ENCODE peak calls at places on chromosomes 3 and 15, in seven cellular contexts. E is Calu3, T is KBM-7, J is H9, V is RWPE1, C is upper lobe of right lung, M is endothelial cell. R is an unnamed sample.

GRCh38 chr3:68151359-68151758 is 496.9 kb upstream of the SUCLG2 start:
- DNase-seq in E (no peak), T (no peak), J (no peak), V (no peak), C (no peak), M (no peak), R (no peak)

GRCh38 chr15:91930092-91930491 is 76.6 kb downstream of the SLCO3A1 start:
- DNase-seq in E (no peak), T (no peak), J (no peak), V (no peak), C (no peak), M (no peak), R (no peak)

GRCh38 chr3:140233702-140234101 is 298.7 kb downstream of the CLSTN2 start:
- DNase-seq in E (no peak), T (no peak), J (no peak), V (no peak), C (no peak), M (no peak), R (no peak)

GRCh38 chr3:136676009-136676408 is 76.2 kb downstream of the STAG1 start:
- DNase-seq in E (no peak), T (no peak), J (no peak), V (no peak), C (no peak), M (no peak), R (no peak)

GRCh38 chr3:102536479-102536878 is 101.7 kb downstream of the ZPLD1 start:
- DNase-seq in E (no peak), T (peak; percentile 51), J (no peak), V (peak; percentile 41), C (no peak), M (no peak), R (no peak)

GRCh38 chr3:11634081-11634635 is 9.6 kb downstream of the VGLL4 start:
- DNase-seq in E (no peak), T (no peak), J (no peak), V (no peak), C (no peak), M (no peak), R (no peak)

GRCh38 chr3:187150599-187150998 is 11.3 kb upstream of the RPL39L start:
- DNase-seq in E (peak; percentile 48), T (peak; percentile 58), J (peak; percentile 59), V (no peak), C (no peak), M (peak; percentile 18), R (no peak)

GRCh38 chr3:169594402-169594801 is 69.1 kb downstream of the MECOM start:
- DNase-seq in E (no peak), T (no peak), J (no peak), V (no peak), C (no peak), M (no peak), R (no peak)

GRCh38 chr3:120645083-120645800 is 36.8 kb downstream of the HGD start:
- DNase-seq in E (no peak), T (peak; percentile 66), J (no peak), V (no peak), C (no peak), M (no peak), R (no peak)

GRCh38 chr3:184176377-184177330 is 2.0 kb downstream of the AP2M1 start:
- DNase-seq in E (peak; percentile 75), T (peak; percentile 88), J (peak; percentile 94), V (peak; percentile 92), C (peak; percentile 74), M (peak; percentile 71), R (peak; percentile 87)

GRCh38 chr3:141436180-141436579 is 50.6 kb upstream of the RASA2 start:
- DNase-seq in E (peak; percentile 24), T (no peak), J (no peak), V (no peak), C (no peak), M (no peak), R (peak; percentile 13)

GRCh38 chr3:174863488-174863887 is 4.4 kb downstream of the NAALADL2 start:
- DNase-seq in E (peak; percentile 77), T (no peak), J (no peak), V (peak; percentile 30), C (no peak), M (no peak), R (no peak)

GRCh38 chr15:101047301-101047781 is 128.2 kb downstream of the LRRK1 start:
- DNase-seq in E (no peak), T (no peak), J (peak; percentile 83), V (no peak), C (peak; percentile 48), M (peak; percentile 3), R (peak; percentile 62)

GRCh38 chr15:58182460-58183163 is 44.4 kb downstream of the AQP9 start:
- DNase-seq in E (peak; percentile 71), T (peak; percentile 49), J (peak; percentile 78), V (peak; percentile 70), C (no peak), M (peak; percentile 62), R (peak; percentile 78)

GRCh38 chr3:73658227-73658626 is 33.5 kb upstream of the PDZRN3 start:
- DNase-seq in E (no peak), T (no peak), J (no peak), V (no peak), C (no peak), M (no peak), R (no peak)

GRCh38 chr3:189921770-189922169 is 198.9 kb downstream of the P3H2 start:
- DNase-seq in E (no peak), T (no peak), J (no peak), V (no peak), C (no peak), M (no peak), R (no peak)